ENCODE peak calls at places on chromosomes 2 and 18, in nine cellular contexts. S is colonic mucosa, Z is neuronal stem cell, W is upper lobe of right lung, V is MM.1S, F is cardiac fibroblast, I is right lobe of liver, G is breast epithelium, P is esophagus squamous epithelium. Y is an unnamed sample.

GRCh38 chr18:48053881-48054586 is 123.6 kb upstream of the SMAD2 start:
- DNase-seq in V (no peak), F (no peak), W (peak; percentile 29), G (no peak), P (no peak), S (peak; percentile 69), I (no peak), Z (no peak), Y (no peak)

GRCh38 chr2:212912445-212913103 is 238.8 kb downstream of the IKZF2 start:
- DNase-seq in S (peak; percentile 82), F (peak; percentile 88), G (no peak), V (no peak), P (no peak), I (no peak), W (no peak), Z (no peak), Y (no peak)

GRCh38 chr18:43170586-43170985 is 55.1 kb upstream of the RIT2 start:
- DNase-seq in S (no peak), Z (no peak), V (no peak), W (no peak), G (no peak), I (no peak), P (no peak), F (no peak), Y (no peak)

GRCh38 chr2:207143474-207144190 is 22.1 kb downstream of the KLF7 start:
- DNase-seq in I (peak; percentile 65), S (peak; percentile 52), P (peak; percentile 41), G (no peak), F (peak; percentile 94), V (peak; percentile 89), W (peak; percentile 79), Z (no peak), Y (no peak)

GRCh38 chr18:11324956-11325873 is 175.8 kb upstream of the PIEZO2 start:
- DNase-seq in V (peak; percentile 56), S (no peak), P (no peak), Z (no peak), I (no peak), G (no peak), W (no peak), F (peak; percentile 67), Y (no peak)

GRCh38 chr2:10538224-10538894 is 90.2 kb upstream of the ODC1 start:
- DNase-seq in I (peak; percentile 11), G (no peak), S (no peak), V (no peak), Z (no peak), W (no peak), P (no peak), F (no peak), Y (no peak)

GRCh38 chr18:58102020-58102419 is 58.0 kb downstream of the NEDD4L start:
- DNase-seq in W (no peak), V (no peak), P (no peak), S (no peak), G (no peak), F (no peak), I (no peak), Z (no peak), Y (no peak)

GRCh38 chr2:55478610-55479301 is 40.8 kb upstream of the CFAP36 start:
- DNase-seq in V (no peak), Z (no peak), F (no peak), S (no peak), I (no peak), P (no peak), G (no peak), W (no peak), Y (no peak)

GRCh38 chr18:3593904-3594759 is 144.2 kb downstream of the TGIF1 start:
- DNase-seq in Z (peak; percentile 92), F (peak; percentile 99), S (peak; percentile 94), G (peak; percentile 89), I (peak; percentile 85), P (peak; percentile 46), V (peak; percentile 75), W (peak; percentile 86), Y (peak; percentile 91)

GRCh38 chr18:3594760-3595241 is 144.8 kb downstream of the TGIF1 start:
- DNase-seq in V (no peak), Z (no peak), F (peak; percentile 78), G (no peak), S (peak; percentile 66), P (no peak), W (no peak), I (no peak), Y (no peak)

GRCh38 chr18:3593381-3593903 is 143.5 kb downstream of the TGIF1 start:
- DNase-seq in G (no peak), P (no peak), F (no peak), I (no peak), S (no peak), W (no peak), V (no peak), Z (peak; percentile 69), Y (no peak)

GRCh38 chr18:3590096-3590655 is 140.2 kb downstream of the TGIF1 start:
- DNase-seq in G (no peak), Z (no peak), W (no peak), P (no peak), I (no peak), V (no peak), F (no peak), S (no peak), Y (no peak)

GRCh38 chr18:3592864-3593263 is 142.9 kb downstream of the TGIF1 start:
- DNase-seq in P (no peak), W (no peak), S (no peak), I (no peak), Z (no peak), F (no peak), G (no peak), V (no peak), Y (no peak)
- H3K4me3 ChIP-seq in P (no peak overlapping the region), W (no peak overlapping the region), S (no peak overlapping the region), I (no peak overlapping the region), Z (peak overlapping the region; percentile 51), F (no peak overlapping the region), G (no peak overlapping the region), V (no peak overlapping the region), Y (no peak overlapping the region)

GRCh38 chr2:118837621-118838020 is 9.8 kb downstream of the EN1 start:
- DNase-seq in V (no peak), P (no peak), I (no peak), G (no peak), F (no peak), W (no peak), S (no peak), Z (no peak), Y (no peak)

GRCh38 chr2:118834901-118835738 is 12.3 kb downstream of the EN1 start:
- DNase-seq in F (no peak), V (no peak), W (no peak), Z (peak; percentile 37), S (no peak), P (no peak), G (no peak), I (no peak), Y (no peak)

GRCh38 chr2:118837067-118837466 is 10.4 kb downstream of the EN1 start:
- DNase-seq in W (no peak), I (no peak), V (no peak), S (no peak), P (no peak), F (no peak), Z (no peak), G (no peak), Y (no peak)

GRCh38 chr2:118835739-118836410 is 11.6 kb downstream of the EN1 start:
- DNase-seq in G (no peak), P (no peak), S (no peak), I (no peak), V (no peak), F (no peak), W (no peak), Z (peak; percentile 33), Y (no peak)

DNA sequence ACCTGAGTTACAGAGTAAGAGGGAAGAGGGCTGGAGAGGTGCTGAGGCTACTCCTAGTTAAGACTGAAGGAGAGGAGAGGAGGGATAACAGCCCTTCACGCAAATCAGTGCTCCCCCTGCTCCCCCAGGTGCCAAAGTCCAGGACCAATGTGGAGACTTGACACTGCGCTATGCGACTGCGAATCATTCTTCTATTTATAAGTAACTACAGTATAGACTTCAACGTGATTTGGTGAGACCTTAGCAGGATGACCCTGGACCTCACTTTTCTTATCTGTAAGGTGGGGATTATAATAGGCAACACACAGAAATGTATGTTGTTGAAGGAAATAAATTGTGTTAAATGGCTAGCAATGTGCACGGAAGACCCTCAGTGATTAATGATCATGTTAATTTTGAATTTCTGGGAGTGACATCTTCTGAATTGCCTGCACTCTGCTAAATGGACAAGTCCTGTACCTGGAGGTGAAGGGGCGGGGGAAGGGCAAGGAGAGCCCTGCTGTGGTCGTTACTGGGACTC is 11.0 kb downstream of the EN1 start:
- DNase-seq in V (no peak), I (no peak), F (no peak), Z (no peak), P (no peak), S (no peak), W (no peak), G (no peak), Y (no peak)
- H3K4me3 ChIP-seq in V (no peak overlapping the region), I (no peak overlapping the region), F (no peak overlapping the region), Z (peak overlapping the region; percentile 43), P (no peak overlapping the region), S (no peak overlapping the region), W (peak overlapping the region; percentile 44), G (peak overlapping the region; percentile 55), Y (no peak overlapping the region)

DNA sequence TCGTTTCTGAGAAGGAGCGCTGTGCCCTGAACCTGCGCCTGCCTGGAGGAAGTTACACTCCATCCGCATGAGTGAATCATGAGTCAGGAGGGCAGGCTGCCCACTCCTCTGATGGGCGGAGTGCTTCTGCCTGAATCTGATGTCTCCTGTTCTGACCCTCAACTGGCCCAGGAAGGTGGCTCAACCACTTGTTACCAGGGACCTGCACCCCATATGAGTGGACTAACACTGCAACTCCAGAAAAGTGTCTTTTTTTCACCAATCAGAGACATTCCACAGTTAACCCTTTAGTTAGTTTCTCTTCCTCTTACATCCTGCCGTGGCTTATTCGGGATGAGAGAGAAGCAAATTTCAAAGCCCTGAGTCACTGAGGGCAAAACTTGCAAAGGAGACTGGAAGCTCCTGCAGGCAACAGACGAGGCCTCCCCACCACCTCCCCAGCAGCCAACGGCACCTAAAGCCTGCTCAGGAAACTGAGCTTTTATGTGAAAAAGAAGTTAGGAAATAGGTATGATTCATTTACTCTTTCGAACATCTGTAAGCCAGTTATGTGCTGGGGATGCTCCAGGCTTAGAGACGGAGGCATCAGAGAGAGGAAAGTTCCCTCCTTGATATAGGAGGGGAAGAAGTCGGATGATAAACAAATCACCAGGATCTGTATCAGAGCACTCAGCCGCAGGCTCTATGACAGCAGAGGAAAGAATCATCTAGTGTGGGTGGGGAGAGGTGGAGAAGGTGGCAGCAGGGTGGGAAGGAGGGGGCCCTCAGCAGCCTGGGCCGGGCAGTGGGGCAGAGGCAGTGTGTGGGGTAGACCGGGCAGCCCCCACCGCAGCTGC is 31.0 kb downstream of the MBP start:
- DNase-seq in P (peak; percentile 38), Z (no peak), W (peak; percentile 85), G (no peak), S (peak; percentile 69), I (no peak), F (peak; percentile 95), V (no peak), Y (no peak)
- H3K4me3 ChIP-seq in P (no peak overlapping the region), Z (no peak overlapping the region), W (no peak overlapping the region), G (no peak overlapping the region), S (no peak overlapping the region), I (no peak overlapping the region), F (peak overlapping the region; percentile 33), V (no peak overlapping the region), Y (peak overlapping the region; percentile 13)

DNA sequence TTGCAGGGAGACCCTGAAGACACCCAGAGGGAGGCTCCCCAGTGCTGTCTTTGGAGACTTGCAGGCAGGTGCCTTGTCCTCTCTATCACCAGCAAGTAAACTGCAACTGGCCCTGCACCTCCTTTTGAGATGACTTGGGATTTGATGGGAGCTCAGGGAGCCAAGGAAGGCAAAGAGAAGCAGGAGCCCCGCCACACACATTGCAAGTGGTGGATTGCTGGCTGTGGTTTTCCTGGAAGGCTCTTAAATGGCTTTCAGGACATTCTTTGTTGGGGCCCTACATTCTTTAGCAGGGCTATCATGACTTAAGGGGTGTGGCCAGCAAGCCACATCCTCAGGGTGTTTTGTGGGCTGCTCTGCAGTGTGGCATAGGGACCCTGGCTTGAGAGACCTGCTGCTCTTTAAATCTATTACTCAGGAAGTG is 39.9 kb upstream of the CDC42EP3 start:
- DNase-seq in G (no peak), I (no peak), P (no peak), V (peak; percentile 83), F (peak; percentile 85), W (no peak), Z (no peak), S (no peak), Y (peak; percentile 48)
- H3K4me3 ChIP-seq in G (no peak overlapping the region), I (no peak overlapping the region), P (no peak overlapping the region), V (no peak overlapping the region), F (no peak overlapping the region), W (no peak overlapping the region), Z (no peak overlapping the region), S (no peak overlapping the region), Y (no peak overlapping the region)